ENCODE peak calls at places on chromosomes 2 and 18, in nine cellular contexts. One of them, this sample, is unnamed.
A peak's percentile ranks its signal among the peaks of the same experiment; 100 is the strongest.

GRCh38 chr2:173191601-173192000 is 116.0 kb downstream of the MAP3K20 start:
- DNase-seq in left lung: no peak
- DNase-seq in HCT116: no peak
- DNase-seq in GM23338: peak; percentile 81
- DNase-seq in GM23248: peak; percentile 80
- DNase-seq in tibial artery: no peak
- DNase-seq in fibroblast of lung: no peak
- DNase-seq in mammary epithelial cell: peak; percentile 78
- DNase-seq in left ventricle myocardium inferior: no peak
- DNase-seq in this sample: no peak

GRCh38 chr2:241859436-241860183 is 916 bp upstream of the PDCD1 start:
- DNase-seq in GM23248: peak; percentile 84
- DNase-seq in mammary epithelial cell: no peak
- DNase-seq in tibial artery: peak; percentile 72
- DNase-seq in GM23338: no peak
- DNase-seq in left ventricle myocardium inferior: peak; percentile 68
- DNase-seq in fibroblast of lung: peak; percentile 48
- DNase-seq in HCT116: no peak
- DNase-seq in left lung: peak; percentile 66
- DNase-seq in this sample: no peak

GRCh38 chr18:69795785-69796184 is 151.9 kb downstream of the CD226 start:
- DNase-seq in tibial artery: no peak
- DNase-seq in fibroblast of lung: no peak
- DNase-seq in GM23338: peak; percentile 4
- DNase-seq in mammary epithelial cell: peak; percentile 39
- DNase-seq in HCT116: no peak
- DNase-seq in GM23248: peak; percentile 47
- DNase-seq in left lung: no peak
- DNase-seq in left ventricle myocardium inferior: no peak
- DNase-seq in this sample: no peak

GRCh38 chr18:11950824-11951223 is 30.5 kb upstream of the IMPA2 start:
- DNase-seq in HCT116: no peak
- DNase-seq in GM23248: no peak
- DNase-seq in mammary epithelial cell: no peak
- DNase-seq in GM23338: no peak
- DNase-seq in fibroblast of lung: no peak
- DNase-seq in left ventricle myocardium inferior: no peak
- DNase-seq in left lung: no peak
- DNase-seq in tibial artery: no peak
- DNase-seq in this sample: peak; percentile 80

GRCh38 chr2:29223851-29224692 is 108.9 kb downstream of the CLIP4 start:
- DNase-seq in GM23338: no peak
- DNase-seq in left lung: no peak
- DNase-seq in GM23248: peak; percentile 25
- DNase-seq in HCT116: no peak
- DNase-seq in mammary epithelial cell: peak; percentile 77
- DNase-seq in tibial artery: peak; percentile 84
- DNase-seq in fibroblast of lung: peak; percentile 88
- DNase-seq in left ventricle myocardium inferior: no peak
- DNase-seq in this sample: peak; percentile 15

GRCh38 chr2:111071480-111072143 is 49.1 kb upstream of the BCL2L11 start:
- DNase-seq in left lung: no peak
- DNase-seq in fibroblast of lung: peak; percentile 82
- DNase-seq in tibial artery: peak; percentile 43
- DNase-seq in left ventricle myocardium inferior: no peak
- DNase-seq in HCT116: no peak
- DNase-seq in GM23338: no peak
- DNase-seq in GM23248: peak; percentile 59
- DNase-seq in mammary epithelial cell: peak; percentile 87
- DNase-seq in this sample: no peak

GRCh38 chr2:105862843-105863242 is 118.1 kb downstream of the NCK2 start:
- DNase-seq in left ventricle myocardium inferior: no peak
- DNase-seq in tibial artery: no peak
- DNase-seq in HCT116: no peak
- DNase-seq in fibroblast of lung: no peak
- DNase-seq in left lung: no peak
- DNase-seq in GM23248: peak; percentile 16
- DNase-seq in GM23338: no peak
- DNase-seq in mammary epithelial cell: no peak
- DNase-seq in this sample: no peak

GRCh38 chr18:13265901-13266207 is 47.3 kb downstream of the LDLRAD4 start:
- DNase-seq in GM23338: no peak
- DNase-seq in HCT116: no peak
- DNase-seq in fibroblast of lung: no peak
- DNase-seq in left lung: no peak
- DNase-seq in GM23248: peak; percentile 35
- DNase-seq in tibial artery: no peak
- DNase-seq in mammary epithelial cell: no peak
- DNase-seq in left ventricle myocardium inferior: no peak
- DNase-seq in this sample: no peak

GRCh38 chr2:11550302-11550701 is 16.5 kb downstream of the GREB1 start:
- DNase-seq in GM23338: no peak
- DNase-seq in HCT116: no peak
- DNase-seq in left ventricle myocardium inferior: no peak
- DNase-seq in fibroblast of lung: no peak
- DNase-seq in tibial artery: no peak
- DNase-seq in GM23248: no peak
- DNase-seq in left lung: no peak
- DNase-seq in mammary epithelial cell: no peak
- DNase-seq in this sample: no peak

GRCh38 chr2:126949775-126950174 is 51.1 kb downstream of the TEX51 start:
- DNase-seq in GM23248: no peak
- DNase-seq in left lung: no peak
- DNase-seq in HCT116: no peak
- DNase-seq in mammary epithelial cell: no peak
- DNase-seq in left ventricle myocardium inferior: no peak
- DNase-seq in GM23338: no peak
- DNase-seq in tibial artery: no peak
- DNase-seq in fibroblast of lung: no peak
- DNase-seq in this sample: no peak
- H3K27me3 ChIP-seq in GM23248: peaks cover 18% of the 10 kb centered on the region
- H3K27me3 ChIP-seq in left lung: peaks cover 8% of the 10 kb centered on the region
- H3K27me3 ChIP-seq in HCT116: peaks cover 31% of the 10 kb centered on the region
- H3K27me3 ChIP-seq in mammary epithelial cell: no peaks in the 10 kb centered on the region
- H3K27me3 ChIP-seq in left ventricle myocardium inferior: peaks cover 78% of the 10 kb centered on the region
- H3K27me3 ChIP-seq in GM23338: no peaks in the 10 kb centered on the region
- H3K27me3 ChIP-seq in tibial artery: peaks cover 8% of the 10 kb centered on the region
- H3K27me3 ChIP-seq in fibroblast of lung: peaks cover 3% of the 10 kb centered on the region
- H3K27me3 ChIP-seq in this sample: no peaks in the 10 kb centered on the region

GRCh38 chr18:5892772-5893431 is 2.4 kb downstream of the TMEM200C start:
- DNase-seq in HCT116: no peak
- DNase-seq in mammary epithelial cell: no peak
- DNase-seq in GM23338: no peak
- DNase-seq in GM23248: no peak
- DNase-seq in tibial artery: no peak
- DNase-seq in fibroblast of lung: no peak
- DNase-seq in left lung: no peak
- DNase-seq in left ventricle myocardium inferior: no peak
- DNase-seq in this sample: no peak

GRCh38 chr18:5894215-5894612 is 1.1 kb downstream of the TMEM200C start:
- DNase-seq in fibroblast of lung: no peak
- DNase-seq in HCT116: no peak
- DNase-seq in GM23248: no peak
- DNase-seq in left lung: no peak
- DNase-seq in GM23338: no peak
- DNase-seq in tibial artery: no peak
- DNase-seq in mammary epithelial cell: no peak
- DNase-seq in left ventricle myocardium inferior: no peak
- DNase-seq in this sample: no peak

GRCh38 chr18:5890261-5890605 is 5.1 kb downstream of the TMEM200C start:
- DNase-seq in fibroblast of lung: no peak
- DNase-seq in GM23248: no peak
- DNase-seq in mammary epithelial cell: no peak
- DNase-seq in left ventricle myocardium inferior: no peak
- DNase-seq in left lung: no peak
- DNase-seq in GM23338: peak; percentile 48
- DNase-seq in tibial artery: no peak
- DNase-seq in HCT116: no peak
- DNase-seq in this sample: no peak

GRCh38 chr18:5890606-5891360 is 4.5 kb downstream of the TMEM200C start:
- DNase-seq in tibial artery: no peak
- DNase-seq in HCT116: no peak
- DNase-seq in GM23248: no peak
- DNase-seq in left lung: peak; percentile 84
- DNase-seq in left ventricle myocardium inferior: peak; percentile 29
- DNase-seq in mammary epithelial cell: no peak
- DNase-seq in GM23338: peak; percentile 83
- DNase-seq in fibroblast of lung: no peak
- DNase-seq in this sample: peak; percentile 41

GRCh38 chr18:5891361-5892215 is 3.7 kb downstream of the TMEM200C start:
- DNase-seq in left ventricle myocardium inferior: no peak
- DNase-seq in GM23338: peak; percentile 52
- DNase-seq in mammary epithelial cell: no peak
- DNase-seq in tibial artery: no peak
- DNase-seq in fibroblast of lung: no peak
- DNase-seq in GM23248: no peak
- DNase-seq in HCT116: no peak
- DNase-seq in left lung: peak; percentile 65
- DNase-seq in this sample: no peak
- H3K27me3 ChIP-seq in left ventricle myocardium inferior: peaks cover 99% of the 10 kb centered on the region
- H3K27me3 ChIP-seq in GM23338: peaks cover 53% of the 10 kb centered on the region
- H3K27me3 ChIP-seq in mammary epithelial cell: peaks cover 26% of the 10 kb centered on the region
- H3K27me3 ChIP-seq in tibial artery: peaks cover 66% of the 10 kb centered on the region
- H3K27me3 ChIP-seq in fibroblast of lung: peaks cover 23% of the 10 kb centered on the region
- H3K27me3 ChIP-seq in GM23248: peaks cover 59% of the 10 kb centered on the region
- H3K27me3 ChIP-seq in HCT116: no peaks in the 10 kb centered on the region
- H3K27me3 ChIP-seq in left lung: peaks cover 98% of the 10 kb centered on the region
- H3K27me3 ChIP-seq in this sample: peaks cover 38% of the 10 kb centered on the region

GRCh38 chr2:102184018-102184417 is 2.8 kb upstream of the IL1RL2 start:
- DNase-seq in GM23338: no peak
- DNase-seq in left ventricle myocardium inferior: no peak
- DNase-seq in GM23248: no peak
- DNase-seq in left lung: no peak
- DNase-seq in HCT116: no peak
- DNase-seq in fibroblast of lung: no peak
- DNase-seq in mammary epithelial cell: no peak
- DNase-seq in tibial artery: no peak
- DNase-seq in this sample: no peak

GRCh38 chr2:102187191-102188150 is 648 bp downstream of the IL1RL2 start:
- DNase-seq in left ventricle myocardium inferior: peak; percentile 57
- DNase-seq in fibroblast of lung: peak; percentile 59
- DNase-seq in tibial artery: peak; percentile 60
- DNase-seq in GM23338: peak; percentile 69
- DNase-seq in left lung: peak; percentile 90
- DNase-seq in HCT116: no peak
- DNase-seq in GM23248: peak; percentile 81
- DNase-seq in mammary epithelial cell: peak; percentile 30
- DNase-seq in this sample: no peak

GRCh38 chr2:102190425-102191107 is 3.7 kb downstream of the IL1RL2 start:
- DNase-seq in GM23338: no peak
- DNase-seq in left lung: no peak
- DNase-seq in tibial artery: no peak
- DNase-seq in fibroblast of lung: no peak
- DNase-seq in HCT116: no peak
- DNase-seq in mammary epithelial cell: no peak
- DNase-seq in left ventricle myocardium inferior: no peak
- DNase-seq in GM23248: no peak
- DNase-seq in this sample: peak; percentile 51

GRCh38 chr2:102185347-102185746 is 1.5 kb upstream of the IL1RL2 start:
- DNase-seq in fibroblast of lung: peak; percentile 54
- DNase-seq in tibial artery: no peak
- DNase-seq in mammary epithelial cell: no peak
- DNase-seq in left ventricle myocardium inferior: no peak
- DNase-seq in HCT116: no peak
- DNase-seq in GM23338: peak; percentile 22
- DNase-seq in left lung: no peak
- DNase-seq in GM23248: peak; percentile 57
- DNase-seq in this sample: no peak

DNA sequence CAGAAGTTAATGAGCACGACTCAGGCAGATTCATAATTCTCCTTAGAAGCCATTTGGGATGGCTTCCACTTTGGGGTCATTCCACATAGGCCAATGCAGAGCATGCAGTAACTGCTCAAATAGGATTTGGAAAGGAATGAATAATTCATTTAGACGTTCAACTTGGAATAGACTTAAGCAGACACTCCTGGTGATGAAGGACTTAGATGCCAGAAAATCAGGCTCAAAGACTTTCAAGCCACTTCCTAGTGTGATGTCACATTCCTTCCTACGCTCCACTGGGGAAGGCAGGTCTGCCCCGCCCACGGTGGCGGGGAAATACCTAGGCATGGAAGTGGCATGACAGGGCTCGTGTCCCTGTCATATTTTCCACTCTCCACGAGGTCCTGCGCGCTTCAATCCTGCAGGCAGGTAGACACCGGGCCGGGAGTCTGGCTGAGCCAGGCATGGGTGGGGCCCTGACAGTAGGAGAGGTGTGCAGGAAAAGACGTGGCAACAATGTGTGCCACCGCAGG is at the start of gene IL1RL2:
- DNase-seq in tibial artery: no peak
- DNase-seq in left lung: peak; percentile 78
- DNase-seq in mammary epithelial cell: peak; percentile 44
- DNase-seq in GM23248: peak; percentile 34
- DNase-seq in fibroblast of lung: no peak
- DNase-seq in GM23338: no peak
- DNase-seq in left ventricle myocardium inferior: no peak
- DNase-seq in HCT116: no peak
- DNase-seq in this sample: no peak
- H3K27me3 ChIP-seq in tibial artery: peaks cover 6% of the 10 kb centered on the region
- H3K27me3 ChIP-seq in left lung: peaks cover 10% of the 10 kb centered on the region
- H3K27me3 ChIP-seq in mammary epithelial cell: no peaks in the 10 kb centered on the region
- H3K27me3 ChIP-seq in GM23248: no peaks in the 10 kb centered on the region
- H3K27me3 ChIP-seq in fibroblast of lung: no peaks in the 10 kb centered on the region
- H3K27me3 ChIP-seq in GM23338: peaks cover 40% of the 10 kb centered on the region
- H3K27me3 ChIP-seq in left ventricle myocardium inferior: peaks cover 34% of the 10 kb centered on the region
- H3K27me3 ChIP-seq in HCT116: no peaks in the 10 kb centered on the region
- H3K27me3 ChIP-seq in this sample: no peaks in the 10 kb centered on the region

GRCh38 chr2:15794608-15795134 is 145.7 kb upstream of the MYCN start:
- DNase-seq in tibial artery: no peak
- DNase-seq in GM23248: no peak
- DNase-seq in GM23338: no peak
- DNase-seq in fibroblast of lung: no peak
- DNase-seq in left lung: no peak
- DNase-seq in left ventricle myocardium inferior: no peak
- DNase-seq in HCT116: no peak
- DNase-seq in mammary epithelial cell: no peak
- DNase-seq in this sample: no peak

GRCh38 chr2:15793078-15793913 is 147.1 kb upstream of the MYCN start:
- DNase-seq in mammary epithelial cell: no peak
- DNase-seq in tibial artery: no peak
- DNase-seq in GM23338: no peak
- DNase-seq in fibroblast of lung: no peak
- DNase-seq in left lung: no peak
- DNase-seq in left ventricle myocardium inferior: no peak
- DNase-seq in HCT116: no peak
- DNase-seq in GM23248: no peak
- DNase-seq in this sample: no peak

GRCh38 chr2:15792331-15792730 is 148.0 kb upstream of the MYCN start:
- DNase-seq in fibroblast of lung: no peak
- DNase-seq in GM23248: no peak
- DNase-seq in left lung: no peak
- DNase-seq in left ventricle myocardium inferior: no peak
- DNase-seq in GM23338: no peak
- DNase-seq in tibial artery: no peak
- DNase-seq in mammary epithelial cell: no peak
- DNase-seq in HCT116: no peak
- DNase-seq in this sample: no peak

GRCh38 chr2:15795426-15795825 is 144.9 kb upstream of the MYCN start:
- DNase-seq in HCT116: no peak
- DNase-seq in left lung: no peak
- DNase-seq in left ventricle myocardium inferior: peak; percentile 48
- DNase-seq in fibroblast of lung: no peak
- DNase-seq in tibial artery: no peak
- DNase-seq in GM23248: no peak
- DNase-seq in GM23338: no peak
- DNase-seq in mammary epithelial cell: no peak
- DNase-seq in this sample: no peak

GRCh38 chr2:15793978-15794377 is 146.4 kb upstream of the MYCN start:
- DNase-seq in left lung: no peak
- DNase-seq in GM23338: no peak
- DNase-seq in GM23248: no peak
- DNase-seq in left ventricle myocardium inferior: no peak
- DNase-seq in tibial artery: no peak
- DNase-seq in HCT116: no peak
- DNase-seq in mammary epithelial cell: no peak
- DNase-seq in fibroblast of lung: no peak
- DNase-seq in this sample: no peak
- H3K27me3 ChIP-seq in left lung: no peaks in the 10 kb centered on the region
- H3K27me3 ChIP-seq in GM23338: no peaks in the 10 kb centered on the region
- H3K27me3 ChIP-seq in GM23248: no peaks in the 10 kb centered on the region
- H3K27me3 ChIP-seq in left ventricle myocardium inferior: peaks cover 22% of the 10 kb centered on the region
- H3K27me3 ChIP-seq in tibial artery: peaks cover 45% of the 10 kb centered on the region
- H3K27me3 ChIP-seq in HCT116: peaks cover 17% of the 10 kb centered on the region
- H3K27me3 ChIP-seq in mammary epithelial cell: peaks cover 2% of the 10 kb centered on the region
- H3K27me3 ChIP-seq in fibroblast of lung: no peaks in the 10 kb centered on the region
- H3K27me3 ChIP-seq in this sample: no peaks in the 10 kb centered on the region